ENCODE peak calls at places on chromosomes 7 and 10, in nine cellular contexts. One of them, this sample, is unnamed. For H3K27me3, the result is how much of the 10 kb centered on the place peaks cover.

GRCh38 chr7:140165422-140165821 is 11.4 kb downstream of the KDM7A start:
- DNase-seq in hepatocyte: no peak
- DNase-seq in dorsolateral prefrontal cortex: no peak
- DNase-seq in transverse colon: no peak
- DNase-seq in AG04450: peak
- DNase-seq in NT2/D1: no peak
- DNase-seq in right cardiac atrium: no peak
- DNase-seq in esophagus muscularis mucosa: no peak
- DNase-seq in Peyer's patch: no peak
- DNase-seq in this sample: no peak

GRCh38 chr10:124084693-124085092 is 8.7 kb downstream of the CHST15 start:
- DNase-seq in esophagus muscularis mucosa: no peak
- DNase-seq in NT2/D1: no peak
- DNase-seq in dorsolateral prefrontal cortex: no peak
- DNase-seq in right cardiac atrium: no peak
- DNase-seq in hepatocyte: no peak
- DNase-seq in AG04450: no peak
- DNase-seq in Peyer's patch: no peak
- DNase-seq in transverse colon: peak
- DNase-seq in this sample: no peak

GRCh38 chr10:64518456-64518855 is 997.3 kb downstream of the REEP3 start:
- DNase-seq in dorsolateral prefrontal cortex: no peak
- DNase-seq in esophagus muscularis mucosa: no peak
- DNase-seq in right cardiac atrium: no peak
- DNase-seq in Peyer's patch: no peak
- DNase-seq in NT2/D1: no peak
- DNase-seq in transverse colon: no peak
- DNase-seq in AG04450: no peak
- DNase-seq in hepatocyte: no peak
- DNase-seq in this sample: no peak

GRCh38 chr7:2576742-2577491 is 18.1 kb downstream of the IQCE start:
- DNase-seq in esophagus muscularis mucosa: no peak
- DNase-seq in transverse colon: no peak
- DNase-seq in dorsolateral prefrontal cortex: no peak
- DNase-seq in NT2/D1: no peak
- DNase-seq in Peyer's patch: no peak
- DNase-seq in right cardiac atrium: no peak
- DNase-seq in AG04450: no peak
- DNase-seq in hepatocyte: no peak
- DNase-seq in this sample: no peak

GRCh38 chr7:155231941-155232340 is 65.7 kb upstream of the INSIG1 start:
- DNase-seq in esophagus muscularis mucosa: no peak
- DNase-seq in transverse colon: no peak
- DNase-seq in right cardiac atrium: no peak
- DNase-seq in AG04450: no peak
- DNase-seq in dorsolateral prefrontal cortex: no peak
- DNase-seq in NT2/D1: no peak
- DNase-seq in Peyer's patch: no peak
- DNase-seq in hepatocyte: no peak
- DNase-seq in this sample: no peak

GRCh38 chr7:37923996-37924395 is 3.6 kb downstream of the EPDR1 start:
- DNase-seq in right cardiac atrium: no peak
- DNase-seq in NT2/D1: no peak
- DNase-seq in Peyer's patch: no peak
- DNase-seq in AG04450: no peak
- DNase-seq in transverse colon: no peak
- DNase-seq in hepatocyte: no peak
- DNase-seq in esophagus muscularis mucosa: no peak
- DNase-seq in dorsolateral prefrontal cortex: no peak
- DNase-seq in this sample: no peak

GRCh38 chr10:119597405-119598186 is 832 bp upstream of the TIAL1 start:
- DNase-seq in hepatocyte: no peak
- DNase-seq in NT2/D1: no peak
- DNase-seq in Peyer's patch: no peak
- DNase-seq in right cardiac atrium: no peak
- DNase-seq in dorsolateral prefrontal cortex: no peak
- DNase-seq in AG04450: no peak
- DNase-seq in esophagus muscularis mucosa: no peak
- DNase-seq in transverse colon: no peak
- DNase-seq in this sample: no peak

GRCh38 chr10:19971343-19971742 is 155.1 kb downstream of the PLXDC2 start:
- DNase-seq in hepatocyte: no peak
- DNase-seq in AG04450: no peak
- DNase-seq in dorsolateral prefrontal cortex: no peak
- DNase-seq in NT2/D1: no peak
- DNase-seq in esophagus muscularis mucosa: no peak
- DNase-seq in Peyer's patch: no peak
- DNase-seq in right cardiac atrium: no peak
- DNase-seq in transverse colon: no peak
- DNase-seq in this sample: no peak

GRCh38 chr10:58508316-58508715 is 4.4 kb upstream of the BICC1 start:
- DNase-seq in dorsolateral prefrontal cortex: no peak
- DNase-seq in hepatocyte: no peak
- DNase-seq in NT2/D1: no peak
- DNase-seq in right cardiac atrium: no peak
- DNase-seq in AG04450: peak
- DNase-seq in transverse colon: no peak
- DNase-seq in Peyer's patch: no peak
- DNase-seq in esophagus muscularis mucosa: no peak
- DNase-seq in this sample: no peak

GRCh38 chr10:125259651-125260050 is 99.3 kb upstream of the CTBP2 start:
- DNase-seq in right cardiac atrium: no peak
- DNase-seq in Peyer's patch: no peak
- DNase-seq in AG04450: no peak
- DNase-seq in esophagus muscularis mucosa: peak
- DNase-seq in transverse colon: no peak
- DNase-seq in dorsolateral prefrontal cortex: no peak
- DNase-seq in NT2/D1: no peak
- DNase-seq in hepatocyte: no peak
- DNase-seq in this sample: no peak

GRCh38 chr7:137934941-137935848 is 66.7 kb downstream of the CREB3L2 start:
- DNase-seq in Peyer's patch: no peak
- DNase-seq in dorsolateral prefrontal cortex: no peak
- DNase-seq in hepatocyte: no peak
- DNase-seq in AG04450: no peak
- DNase-seq in transverse colon: no peak
- DNase-seq in right cardiac atrium: no peak
- DNase-seq in NT2/D1: no peak
- DNase-seq in esophagus muscularis mucosa: no peak
- DNase-seq in this sample: peak

GRCh38 chr7:86950360-86950759 is 109.1 kb downstream of the ELAPOR2 start:
- DNase-seq in esophagus muscularis mucosa: no peak
- DNase-seq in hepatocyte: no peak
- DNase-seq in dorsolateral prefrontal cortex: peak
- DNase-seq in right cardiac atrium: no peak
- DNase-seq in Peyer's patch: peak
- DNase-seq in transverse colon: no peak
- DNase-seq in AG04450: no peak
- DNase-seq in NT2/D1: no peak
- DNase-seq in this sample: no peak

GRCh38 chr7:86949779-86950260 is 109.6 kb downstream of the ELAPOR2 start:
- DNase-seq in NT2/D1: no peak
- DNase-seq in right cardiac atrium: no peak
- DNase-seq in Peyer's patch: no peak
- DNase-seq in transverse colon: no peak
- DNase-seq in AG04450: no peak
- DNase-seq in esophagus muscularis mucosa: no peak
- DNase-seq in dorsolateral prefrontal cortex: no peak
- DNase-seq in hepatocyte: no peak
- DNase-seq in this sample: no peak

GRCh38 chr7:86949052-86949778 is 110.2 kb downstream of the ELAPOR2 start:
- DNase-seq in Peyer's patch: no peak
- DNase-seq in dorsolateral prefrontal cortex: no peak
- DNase-seq in right cardiac atrium: no peak
- DNase-seq in hepatocyte: no peak
- DNase-seq in NT2/D1: no peak
- DNase-seq in transverse colon: no peak
- DNase-seq in AG04450: no peak
- DNase-seq in esophagus muscularis mucosa: no peak
- DNase-seq in this sample: no peak

GRCh38 chr7:86950944-86951343 is 108.5 kb downstream of the ELAPOR2 start:
- DNase-seq in dorsolateral prefrontal cortex: no peak
- DNase-seq in esophagus muscularis mucosa: no peak
- DNase-seq in NT2/D1: no peak
- DNase-seq in AG04450: no peak
- DNase-seq in right cardiac atrium: no peak
- DNase-seq in transverse colon: no peak
- DNase-seq in hepatocyte: no peak
- DNase-seq in Peyer's patch: no peak
- DNase-seq in this sample: no peak

DNA sequence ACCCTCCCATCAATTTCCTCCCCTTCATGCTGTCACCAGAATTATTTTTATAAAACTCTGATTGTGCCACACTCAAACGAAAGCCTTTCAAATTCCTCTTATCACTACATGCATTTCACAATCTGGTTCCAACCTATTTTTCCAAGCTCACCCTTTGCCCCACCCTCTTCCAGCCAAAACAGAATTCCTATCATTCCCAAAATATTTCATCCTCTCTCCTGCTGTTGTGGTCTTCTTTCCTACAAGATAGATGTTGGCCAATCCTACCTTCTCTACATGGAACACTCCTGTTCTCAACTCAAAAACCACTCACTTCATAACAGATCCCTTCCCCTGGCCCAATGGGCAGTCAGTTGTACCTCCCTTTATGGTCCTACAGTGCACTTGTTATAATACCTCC is 111.5 kb downstream of the ELAPOR2 start:
- DNase-seq in transverse colon: no peak
- DNase-seq in dorsolateral prefrontal cortex: no peak
- DNase-seq in hepatocyte: no peak
- DNase-seq in esophagus muscularis mucosa: no peak
- DNase-seq in Peyer's patch: no peak
- DNase-seq in NT2/D1: no peak
- DNase-seq in AG04450: no peak
- DNase-seq in right cardiac atrium: no peak
- DNase-seq in this sample: no peak
- H3K4me3 ChIP-seq in transverse colon: no peak
- H3K4me3 ChIP-seq in dorsolateral prefrontal cortex: no peak
- H3K4me3 ChIP-seq in hepatocyte: no peak
- H3K4me3 ChIP-seq in esophagus muscularis mucosa: no peak
- H3K4me3 ChIP-seq in Peyer's patch: no peak
- H3K4me3 ChIP-seq in NT2/D1: no peak
- H3K4me3 ChIP-seq in AG04450: no peak
- H3K4me3 ChIP-seq in right cardiac atrium: no peak
- H3K4me3 ChIP-seq in this sample: no peak

DNA sequence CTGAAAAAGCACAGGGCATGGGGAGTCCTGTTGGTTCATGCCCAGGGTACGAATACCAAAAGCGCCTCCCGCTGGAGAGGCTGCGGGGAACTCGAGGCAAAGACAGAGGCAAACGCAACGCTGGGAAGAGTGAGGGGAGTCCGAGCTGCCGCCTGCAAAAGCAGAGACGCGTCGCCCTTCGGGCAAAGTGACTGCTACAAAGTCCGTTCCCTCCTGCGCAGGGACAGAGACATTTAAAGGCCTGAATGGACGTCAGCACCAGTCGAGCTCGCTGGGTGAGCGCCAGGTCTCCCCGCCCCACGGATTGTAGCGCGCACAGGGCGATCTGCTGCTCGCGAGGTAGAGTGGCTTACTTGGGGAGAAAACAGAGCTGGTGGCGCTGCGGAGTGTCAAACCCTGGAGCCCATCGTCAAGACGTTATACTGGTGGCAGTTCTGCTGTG is 732.8 kb downstream of the ZWINT start:
- DNase-seq in NT2/D1: no peak
- DNase-seq in AG04450: no peak
- DNase-seq in dorsolateral prefrontal cortex: peak
- DNase-seq in transverse colon: no peak
- DNase-seq in hepatocyte: peak
- DNase-seq in Peyer's patch: peak
- DNase-seq in right cardiac atrium: peak
- DNase-seq in esophagus muscularis mucosa: no peak
- DNase-seq in this sample: no peak
- H3K27me3 ChIP-seq in NT2/D1: under half
- H3K27me3 ChIP-seq in AG04450: under half
- H3K27me3 ChIP-seq in dorsolateral prefrontal cortex: under half
- H3K27me3 ChIP-seq in transverse colon: under half
- H3K27me3 ChIP-seq in hepatocyte: under half
- H3K27me3 ChIP-seq in Peyer's patch: under half
- H3K27me3 ChIP-seq in right cardiac atrium: under half
- H3K27me3 ChIP-seq in esophagus muscularis mucosa: under half
- H3K27me3 ChIP-seq in this sample: under half

DNA sequence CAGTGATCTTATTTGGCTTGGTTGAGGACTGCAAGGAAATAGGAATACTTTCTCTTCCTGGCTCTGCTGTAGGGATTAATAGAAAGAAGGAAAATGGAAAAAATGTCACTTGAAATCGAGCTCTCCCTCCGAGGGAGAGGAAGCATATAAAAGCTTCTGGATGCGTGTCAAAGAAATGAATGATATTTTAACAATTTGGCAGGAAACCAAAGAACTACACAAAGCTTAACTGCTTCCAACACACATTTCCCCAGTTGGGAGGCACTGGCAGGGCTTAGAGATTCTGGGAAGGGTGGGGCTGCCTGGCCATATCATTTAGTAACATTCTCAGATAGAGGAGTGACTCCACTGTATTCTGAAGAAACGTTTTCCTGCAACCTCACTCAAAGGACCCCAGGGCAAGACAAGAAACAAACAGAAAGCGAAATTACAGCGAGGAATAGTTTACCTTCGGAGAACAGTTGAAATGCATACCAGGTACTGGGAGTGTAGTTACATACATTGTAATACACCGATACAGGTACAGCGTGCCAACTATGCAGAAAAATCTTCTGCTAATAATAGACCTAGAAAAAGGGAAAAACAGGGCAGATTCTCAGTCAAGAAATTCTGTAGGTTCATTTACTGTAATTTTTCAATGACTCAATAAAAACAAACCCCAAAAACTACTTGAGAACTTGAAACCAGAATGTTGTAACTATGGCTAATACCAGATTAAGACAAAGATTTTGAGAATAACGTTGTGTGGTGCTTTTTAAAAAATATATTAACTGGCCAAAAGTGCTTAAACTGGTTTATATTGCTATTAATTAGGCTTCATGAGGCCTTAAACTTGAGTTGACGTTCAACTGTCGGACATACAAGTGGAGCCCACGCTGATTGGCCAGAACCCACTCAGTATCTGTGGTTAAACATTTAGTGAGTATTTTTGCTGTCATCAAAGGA is 75.7 kb upstream of the ASAH2 start:
- DNase-seq in dorsolateral prefrontal cortex: no peak
- DNase-seq in NT2/D1: no peak
- DNase-seq in esophagus muscularis mucosa: no peak
- DNase-seq in Peyer's patch: no peak
- DNase-seq in transverse colon: no peak
- DNase-seq in right cardiac atrium: peak
- DNase-seq in hepatocyte: no peak
- DNase-seq in AG04450: no peak
- DNase-seq in this sample: no peak
- H3K4me3 ChIP-seq in dorsolateral prefrontal cortex: no peak
- H3K4me3 ChIP-seq in NT2/D1: no peak
- H3K4me3 ChIP-seq in esophagus muscularis mucosa: peak
- H3K4me3 ChIP-seq in Peyer's patch: no peak
- H3K4me3 ChIP-seq in transverse colon: no peak
- H3K4me3 ChIP-seq in right cardiac atrium: peak
- H3K4me3 ChIP-seq in hepatocyte: no peak
- H3K4me3 ChIP-seq in AG04450: no peak
- H3K4me3 ChIP-seq in this sample: no peak

DNA sequence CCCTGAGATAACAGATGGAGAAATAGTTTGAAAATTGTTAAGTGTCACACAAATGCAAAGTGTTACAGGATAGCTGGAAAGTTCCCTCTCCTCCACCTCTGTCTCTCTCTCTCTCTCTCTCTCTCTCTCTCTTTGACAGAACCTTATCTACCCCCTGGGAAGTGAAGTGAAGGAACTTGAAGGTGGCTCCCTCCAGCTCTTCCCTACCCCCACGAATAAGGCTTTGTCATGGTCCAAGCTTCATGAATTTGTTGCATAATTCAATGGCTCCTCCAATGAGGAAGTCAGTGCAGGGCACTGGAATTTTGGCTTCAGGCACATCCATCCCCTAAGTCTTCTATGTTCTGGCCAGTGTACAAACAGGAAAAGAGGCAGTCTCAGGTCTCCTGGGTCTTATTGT is 66.4 kb downstream of the CDHR3 start:
- DNase-seq in right cardiac atrium: no peak
- DNase-seq in hepatocyte: no peak
- DNase-seq in dorsolateral prefrontal cortex: no peak
- DNase-seq in esophagus muscularis mucosa: no peak
- DNase-seq in AG04450: no peak
- DNase-seq in transverse colon: no peak
- DNase-seq in NT2/D1: no peak
- DNase-seq in Peyer's patch: no peak
- DNase-seq in this sample: no peak
- H3K27me3 ChIP-seq in right cardiac atrium: under half
- H3K27me3 ChIP-seq in hepatocyte: under half
- H3K27me3 ChIP-seq in dorsolateral prefrontal cortex: under half
- H3K27me3 ChIP-seq in esophagus muscularis mucosa: under half
- H3K27me3 ChIP-seq in AG04450: under half
- H3K27me3 ChIP-seq in transverse colon: under half
- H3K27me3 ChIP-seq in NT2/D1: under half
- H3K27me3 ChIP-seq in Peyer's patch: under half
- H3K27me3 ChIP-seq in this sample: under half